ENCODE peak calls at places on chromosomes 11 and 22, in five cellular contexts. U is AG04450, I is tibial artery, P is suprapubic skin, R is cardiac muscle cell. O is an unnamed sample. For H3K27me3, the result is how much of the 10 kb centered on the place peaks cover.

GRCh38 chr11:58573451-58574104 is 2.1 kb downstream of the LPXN start:
- DNase-seq in U (peak), I (peak), P (peak), R (peak), O (peak)

GRCh38 chr22:46514592-46515207 is 22.7 kb downstream of the CELSR1 start:
- DNase-seq in U (no peak), I (no peak), P (no peak), R (peak), O (no peak)

GRCh38 chr11:47384498-47384897 is 6.2 kb upstream of the SPI1 start:
- DNase-seq in U (no peak), I (no peak), P (no peak), R (no peak), O (no peak)

GRCh38 chr11:102705626-102706025 is at the start of gene MMP27:
- DNase-seq in U (no peak), I (no peak), P (no peak), R (no peak), O (no peak)

GRCh38 chr22:39241632-39242388 is 3.0 kb downstream of the PDGFB start:
- DNase-seq in U (no peak), I (no peak), P (no peak), R (no peak), O (no peak)

GRCh38 chr11:127656266-127656879 is 655.8 kb upstream of the KIRREL3 start:
- DNase-seq in U (no peak), I (no peak), P (no peak), R (no peak), O (no peak)

GRCh38 chr11:35815556-35816315 is 128.1 kb upstream of the LDLRAD3 start:
- DNase-seq in U (no peak), I (peak), P (no peak), R (peak), O (no peak)

GRCh38 chr11:82823635-82824614 is 76.3 kb downstream of the PRCP start:
- DNase-seq in U (no peak), I (no peak), P (no peak), R (no peak), O (no peak)

GRCh38 chr11:26994579-26995210 is 783 bp downstream of the FIBIN start:
- DNase-seq in U (no peak), I (no peak), P (peak), R (peak), O (no peak)

GRCh38 chr11:67289226-67289650 is at the start of gene ANKRD13D:
- DNase-seq in U (no peak), I (no peak), P (peak), R (no peak), O (no peak)

GRCh38 chr11:130313383-130314183 is 1.1 kb downstream of the ZBTB44 start:
- DNase-seq in U (no peak), I (no peak), P (no peak), R (peak), O (no peak)

GRCh38 chr22:45211435-45211834 is 29.3 kb downstream of the KIAA0930 start:
- DNase-seq in U (no peak), I (no peak), P (peak), R (no peak), O (no peak)

GRCh38 chr11:64660205-64660604 is 62.8 kb downstream of the NRXN2 start:
- DNase-seq in U (no peak), I (no peak), P (no peak), R (no peak), O (no peak)

GRCh38 chr11:12086271-12087074 is 23.9 kb upstream of the MICAL2 start:
- DNase-seq in U (peak), I (peak), P (peak), R (peak), O (no peak)

GRCh38 chr22:32244547-32244946 is 10.6 kb downstream of the SLC5A4 start:
- DNase-seq in U (no peak), I (no peak), P (no peak), R (no peak), O (no peak)

GRCh38 chr11:19025799-19026406 is 34.6 kb downstream of the MRGPRX2 start:
- DNase-seq in U (no peak), I (no peak), P (no peak), R (peak), O (no peak)

GRCh38 chr11:44417756-44418437 is 108.0 kb upstream of the ALX4 start:
- DNase-seq in U (no peak), I (no peak), P (no peak), R (no peak), O (no peak)

GRCh38 chr11:13215157-13215556 is 62.4 kb upstream of the BMAL1 start:
- DNase-seq in U (peak), I (no peak), P (no peak), R (no peak), O (no peak)

GRCh38 chr11:829946-830294 is 2.2 kb downstream of the CRACR2B start:
- DNase-seq in U (no peak), I (no peak), P (no peak), R (no peak), O (no peak)
- H3K4me3 ChIP-seq in U (peak), I (peak), P (peak), R (peak), O (peak)

DNA sequence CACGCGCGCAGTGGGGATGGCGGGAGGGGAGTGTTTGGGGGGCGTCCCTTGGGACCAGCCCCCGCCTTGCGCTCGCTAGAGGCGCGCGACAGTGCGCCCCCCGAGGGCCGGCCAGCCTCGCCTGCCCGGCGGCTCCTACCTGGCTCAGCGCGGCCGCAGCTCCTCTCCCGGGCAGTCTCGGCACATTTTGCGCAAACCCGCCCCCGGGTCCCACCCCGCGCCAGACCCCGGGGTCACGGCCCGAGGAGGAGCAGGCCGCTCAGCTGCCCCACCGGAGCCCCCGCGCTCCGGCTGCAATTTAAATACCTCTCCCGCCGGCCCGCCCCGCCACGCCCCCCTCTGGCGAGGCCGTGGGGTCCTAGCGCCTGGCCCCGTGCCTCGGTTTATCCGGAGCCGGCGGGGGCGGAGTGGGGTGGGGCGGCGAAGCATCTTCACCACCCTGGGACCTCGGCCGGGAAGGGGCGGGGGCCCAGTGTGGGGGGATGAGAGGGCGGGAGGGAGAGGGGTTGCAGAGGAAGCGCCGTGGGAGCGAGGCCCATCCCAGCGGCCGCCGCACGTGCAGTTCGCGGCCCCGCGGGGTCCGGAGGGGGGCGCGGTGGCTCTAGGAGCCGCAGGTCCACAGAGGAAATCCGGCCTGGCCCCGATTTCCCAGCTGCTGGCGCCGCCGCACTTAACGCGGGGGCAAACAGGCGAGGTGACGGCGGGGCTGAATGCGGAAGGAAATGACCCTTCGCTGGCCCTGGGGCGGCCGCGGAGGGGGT is at the start of gene LRRC32:
- DNase-seq in U (no peak), I (peak), P (peak), R (peak), O (peak)
- TF ChIP-seq CTCF in U (no peak), I (no peak), P (no peak), R (no peak), O (no peak)

GRCh38 chr11:116503216-116504160 is 269.3 kb downstream of the BUD13 start:
- DNase-seq in U (no peak), I (no peak), P (no peak), R (no peak), O (no peak)
- H3K27me3 ChIP-seq in U (under half), I (half or more), P (half or more), R (under half), O (under half)

GRCh38 chr11:76782526-76783293 is 446 bp upstream of the TSKU start:
- DNase-seq in U (peak), I (peak), P (peak), R (peak), O (peak)

GRCh38 chr11:76783294-76783900 is at the start of gene TSKU:
- DNase-seq in U (no peak), I (no peak), P (no peak), R (no peak), O (no peak)

GRCh38 chr11:76785513-76785912 is 2.4 kb downstream of the TSKU start:
- DNase-seq in U (no peak), I (no peak), P (no peak), R (no peak), O (no peak)

GRCh38 chr11:76781861-76782500 is 1.2 kb upstream of the TSKU start:
- DNase-seq in U (no peak), I (no peak), P (no peak), R (no peak), O (no peak)

GRCh38 chr11:76783901-76784813 is 1.0 kb downstream of the TSKU start:
- DNase-seq in U (no peak), I (no peak), P (peak), R (peak), O (no peak)
- H3K4me3 ChIP-seq in U (peak), I (peak), P (peak), R (peak), O (no peak)

GRCh38 chr11:69316941-69317340 is 23.0 kb downstream of the MYEOV start:
- DNase-seq in U (no peak), I (no peak), P (peak), R (peak), O (no peak)

GRCh38 chr11:69317401-69318092 is 23.6 kb downstream of the MYEOV start:
- DNase-seq in U (no peak), I (no peak), P (no peak), R (peak), O (no peak)

GRCh38 chr11:69319255-69320106 is 25.5 kb downstream of the MYEOV start:
- DNase-seq in U (no peak), I (no peak), P (peak), R (no peak), O (no peak)

GRCh38 chr11:69320326-69320725 is 26.4 kb downstream of the MYEOV start:
- DNase-seq in U (no peak), I (no peak), P (peak), R (no peak), O (no peak)

GRCh38 chr11:69318093-69318420 is 24.1 kb downstream of the MYEOV start:
- DNase-seq in U (no peak), I (no peak), P (no peak), R (no peak), O (no peak)
- TF ChIP-seq CTCF in U (no peak), I (no peak), P (no peak), R (no peak), O (no peak)

DNA sequence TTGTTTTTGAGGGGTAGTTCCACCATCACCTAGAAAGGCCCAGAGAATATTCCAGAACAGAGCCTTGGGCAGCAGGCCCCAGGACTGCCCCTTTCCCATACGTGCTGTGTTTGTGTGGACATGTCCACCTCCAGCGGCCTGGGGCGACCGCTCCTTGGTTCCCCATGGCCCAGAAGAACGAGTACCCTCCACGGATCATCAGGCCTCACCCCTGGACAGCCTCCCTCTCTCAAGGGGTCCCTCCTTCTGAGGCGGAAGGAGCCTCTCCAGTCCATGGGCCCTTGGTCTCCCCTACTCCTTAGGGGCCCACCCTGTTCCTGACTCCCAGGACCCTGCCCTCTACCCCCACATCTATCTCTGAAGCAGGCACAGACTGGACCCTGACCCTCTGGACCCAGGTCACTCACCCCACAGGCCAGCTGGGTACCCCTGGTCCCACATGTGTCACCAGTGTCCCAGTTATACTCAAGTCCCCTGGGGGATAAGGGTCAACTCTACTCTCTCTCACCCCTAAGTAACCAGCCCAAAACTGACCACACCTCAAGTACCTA is 32.6 kb downstream of the IGLL5 start:
- DNase-seq in U (no peak), I (no peak), P (no peak), R (no peak), O (no peak)
- H3K27me3 ChIP-seq in U (under half), I (under half), P (under half), R (under half), O (under half)

GRCh38 chr11:119340335-119341221 is at the start of gene C1QTNF5:
- DNase-seq in U (no peak), I (peak), P (peak), R (peak), O (no peak)

GRCh38 chr11:119338318-119338890 is 2.3 kb downstream of the C1QTNF5 start:
- DNase-seq in U (no peak), I (peak), P (no peak), R (peak), O (no peak)

GRCh38 chr11:119338946-119339580 is 1.6 kb downstream of the C1QTNF5 start:
- DNase-seq in U (no peak), I (no peak), P (no peak), R (no peak), O (no peak)

GRCh38 chr11:119341222-119342022 is 739 bp upstream of the C1QTNF5 start:
- DNase-seq in U (no peak), I (no peak), P (no peak), R (no peak), O (no peak)

DNA sequence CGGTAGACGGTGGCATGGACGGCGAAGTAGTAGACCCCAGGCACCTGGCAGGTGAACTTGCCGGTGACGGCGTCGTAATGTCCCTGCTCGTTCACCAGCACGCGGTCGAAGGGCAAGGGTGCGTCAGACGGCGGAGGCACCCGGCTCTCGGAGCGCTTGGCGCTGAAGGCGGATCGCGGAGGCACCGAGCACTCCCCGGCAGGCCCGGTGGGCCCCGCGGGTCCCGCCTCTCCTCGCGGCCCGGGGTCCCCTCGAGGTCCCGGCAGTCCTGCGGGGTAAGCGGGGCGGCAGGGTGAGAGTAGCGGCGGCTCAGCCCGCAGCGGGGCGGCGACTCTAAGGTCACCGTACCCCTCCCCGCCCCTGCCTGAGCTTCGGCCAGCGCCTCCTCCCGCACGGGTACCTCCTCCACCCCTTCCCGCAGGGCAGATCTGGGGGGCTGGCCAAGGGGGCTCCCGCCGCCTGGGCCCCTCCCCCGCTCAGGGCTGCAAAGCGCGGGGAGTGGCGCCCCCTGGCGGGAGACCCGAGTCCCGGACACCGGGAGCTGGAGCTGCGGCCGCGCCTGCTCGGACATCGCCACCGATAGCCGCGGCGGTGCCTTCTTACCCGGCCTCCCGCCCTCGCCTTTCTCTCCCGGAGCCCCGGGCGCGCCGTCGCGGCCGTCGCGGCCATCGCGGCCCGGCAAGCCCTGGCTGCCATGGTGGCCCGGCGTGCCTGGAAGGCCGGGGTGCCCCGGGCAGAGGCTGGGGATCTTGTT is 925 bp downstream of the C1QTNF5 start:
- DNase-seq in U (no peak), I (peak), P (no peak), R (peak), O (no peak)
- H3K4me3 ChIP-seq in U (peak), I (peak), P (peak), R (peak), O (no peak)

GRCh38 chr22:31036671-31037550 is 44.2 kb upstream of the SMTN start:
- DNase-seq in U (no peak), I (peak), P (no peak), R (peak), O (no peak)
- TF ChIP-seq CTCF in U (peak), I (no peak), P (no peak), R (peak), O (no peak)

GRCh38 chr22:20431520-20432237 is 5.9 kb downstream of the SCARF2 start:
- DNase-seq in U (no peak), I (no peak), P (peak), R (no peak), O (no peak)
- H3K27me3 ChIP-seq in U (under half), I (under half), P (half or more), R (half or more), O (under half)

DNA sequence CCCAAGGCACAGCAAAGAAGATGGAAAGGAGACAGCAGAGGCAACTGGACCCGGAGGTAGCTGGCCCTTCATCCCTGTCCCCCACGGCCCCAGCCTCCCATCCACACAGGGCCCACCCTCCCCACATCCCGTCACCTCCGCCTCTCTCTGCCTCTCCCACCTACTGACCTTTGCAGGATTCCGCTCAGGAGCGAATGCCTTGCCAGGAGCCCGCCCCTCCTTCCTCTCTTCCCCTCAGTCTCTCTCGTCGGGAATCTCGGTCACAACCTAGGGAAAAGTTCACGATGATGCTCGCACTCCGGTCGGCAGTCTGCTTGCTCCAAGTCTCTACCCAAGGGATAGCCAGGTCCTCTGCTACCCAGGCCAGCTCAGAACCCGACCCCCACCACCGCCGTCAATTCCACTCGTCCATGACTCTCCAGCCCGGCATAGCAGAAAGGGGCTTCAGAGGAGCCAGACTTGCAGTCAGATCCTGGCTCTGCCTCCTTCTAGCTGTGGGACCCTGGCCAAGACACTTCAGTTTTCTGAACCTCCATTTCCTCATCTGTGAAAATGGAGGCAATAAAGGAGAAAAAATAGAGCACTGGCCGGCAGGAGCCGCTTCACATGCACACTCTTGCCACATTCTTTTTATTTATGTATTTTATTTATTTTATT is 10.2 kb downstream of the AHNAK start:
- DNase-seq in U (no peak), I (no peak), P (no peak), R (no peak), O (no peak)
- H3K4me3 ChIP-seq in U (no peak), I (no peak), P (peak), R (no peak), O (no peak)